ENCODE peak calls at places on chromosomes 2 and 18, in seven cellular contexts. One of them, this sample, is unnamed.

GRCh38 chr18:8562914-8563313 is 46.3 kb upstream of the RAB12 start:
- DNase-seq in mammary epithelial cell: no peak
- DNase-seq in A549: no peak
- DNase-seq in SJSA1: no peak
- DNase-seq in adrenal gland: no peak
- DNase-seq in psoas muscle: no peak
- DNase-seq in gastrocnemius medialis: no peak
- DNase-seq in this sample: no peak

GRCh38 chr18:9614401-9615279 is at the start of gene PPP4R1:
- DNase-seq in adrenal gland: peak; percentile 85
- DNase-seq in gastrocnemius medialis: peak; percentile 58
- DNase-seq in A549: peak; percentile 40
- DNase-seq in mammary epithelial cell: peak; percentile 76
- DNase-seq in psoas muscle: peak; percentile 86
- DNase-seq in SJSA1: peak; percentile 81
- DNase-seq in this sample: peak; percentile 77

GRCh38 chr2:157179706-157180105 is 77.8 kb upstream of the GALNT5 start:
- DNase-seq in gastrocnemius medialis: no peak
- DNase-seq in mammary epithelial cell: no peak
- DNase-seq in A549: no peak
- DNase-seq in SJSA1: no peak
- DNase-seq in adrenal gland: no peak
- DNase-seq in psoas muscle: no peak
- DNase-seq in this sample: no peak

GRCh38 chr2:170770008-170770303 is 222 bp upstream of the ERICH2 start:
- DNase-seq in adrenal gland: no peak
- DNase-seq in gastrocnemius medialis: no peak
- DNase-seq in psoas muscle: no peak
- DNase-seq in A549: no peak
- DNase-seq in mammary epithelial cell: no peak
- DNase-seq in SJSA1: no peak
- DNase-seq in this sample: no peak

GRCh38 chr2:239351687-239352086 is 49.1 kb downstream of the HDAC4 start:
- DNase-seq in gastrocnemius medialis: no peak
- DNase-seq in psoas muscle: no peak
- DNase-seq in adrenal gland: no peak
- DNase-seq in A549: no peak
- DNase-seq in mammary epithelial cell: no peak
- DNase-seq in SJSA1: no peak
- DNase-seq in this sample: no peak

GRCh38 chr18:75588412-75588811 is 160.9 kb upstream of the SMIM21 start:
- DNase-seq in SJSA1: no peak
- DNase-seq in adrenal gland: no peak
- DNase-seq in mammary epithelial cell: no peak
- DNase-seq in psoas muscle: no peak
- DNase-seq in gastrocnemius medialis: no peak
- DNase-seq in A549: no peak
- DNase-seq in this sample: no peak

GRCh38 chr2:187783446-187783845 is 229.2 kb upstream of the TFPI start:
- DNase-seq in mammary epithelial cell: peak; percentile 19
- DNase-seq in gastrocnemius medialis: no peak
- DNase-seq in SJSA1: no peak
- DNase-seq in psoas muscle: no peak
- DNase-seq in adrenal gland: no peak
- DNase-seq in A549: no peak
- DNase-seq in this sample: no peak

GRCh38 chr2:231714639-231715498 is 6.5 kb downstream of the PTMA start:
- DNase-seq in SJSA1: peak; percentile 75
- DNase-seq in mammary epithelial cell: peak; percentile 26
- DNase-seq in psoas muscle: peak; percentile 78
- DNase-seq in gastrocnemius medialis: peak; percentile 28
- DNase-seq in adrenal gland: peak; percentile 75
- DNase-seq in A549: peak; percentile 65
- DNase-seq in this sample: peak; percentile 62

GRCh38 chr2:218194880-218195279 is 22.1 kb upstream of the ARPC2 start:
- DNase-seq in A549: no peak
- DNase-seq in SJSA1: no peak
- DNase-seq in gastrocnemius medialis: no peak
- DNase-seq in mammary epithelial cell: no peak
- DNase-seq in psoas muscle: no peak
- DNase-seq in adrenal gland: no peak
- DNase-seq in this sample: no peak

GRCh38 chr2:214104219-214104618 is 306.6 kb upstream of the VWC2L start:
- DNase-seq in adrenal gland: no peak
- DNase-seq in SJSA1: no peak
- DNase-seq in mammary epithelial cell: no peak
- DNase-seq in psoas muscle: no peak
- DNase-seq in A549: peak; percentile 2
- DNase-seq in gastrocnemius medialis: no peak
- DNase-seq in this sample: no peak

GRCh38 chr2:140880573-140880972 is 1250.2 kb downstream of the LRP1B start:
- DNase-seq in gastrocnemius medialis: no peak
- DNase-seq in SJSA1: no peak
- DNase-seq in mammary epithelial cell: no peak
- DNase-seq in A549: no peak
- DNase-seq in adrenal gland: no peak
- DNase-seq in psoas muscle: no peak
- DNase-seq in this sample: no peak

GRCh38 chr2:158997037-158997785 is 28.8 kb downstream of the TANC1 start:
- DNase-seq in mammary epithelial cell: no peak
- DNase-seq in adrenal gland: no peak
- DNase-seq in psoas muscle: no peak
- DNase-seq in gastrocnemius medialis: no peak
- DNase-seq in A549: no peak
- DNase-seq in SJSA1: no peak
- DNase-seq in this sample: no peak

GRCh38 chr2:158996378-158996993 is 28.0 kb downstream of the TANC1 start:
- DNase-seq in SJSA1: no peak
- DNase-seq in adrenal gland: no peak
- DNase-seq in mammary epithelial cell: no peak
- DNase-seq in psoas muscle: no peak
- DNase-seq in gastrocnemius medialis: no peak
- DNase-seq in A549: no peak
- DNase-seq in this sample: no peak

GRCh38 chr2:158998486-158999248 is 30.2 kb downstream of the TANC1 start:
- DNase-seq in psoas muscle: no peak
- DNase-seq in SJSA1: no peak
- DNase-seq in gastrocnemius medialis: no peak
- DNase-seq in A549: no peak
- DNase-seq in adrenal gland: peak; percentile 40
- DNase-seq in mammary epithelial cell: peak; percentile 34
- DNase-seq in this sample: no peak

GRCh38 chr2:159000072-159000471 is 31.6 kb downstream of the TANC1 start:
- DNase-seq in adrenal gland: no peak
- DNase-seq in SJSA1: no peak
- DNase-seq in psoas muscle: no peak
- DNase-seq in mammary epithelial cell: no peak
- DNase-seq in A549: no peak
- DNase-seq in gastrocnemius medialis: no peak
- DNase-seq in this sample: no peak

DNA sequence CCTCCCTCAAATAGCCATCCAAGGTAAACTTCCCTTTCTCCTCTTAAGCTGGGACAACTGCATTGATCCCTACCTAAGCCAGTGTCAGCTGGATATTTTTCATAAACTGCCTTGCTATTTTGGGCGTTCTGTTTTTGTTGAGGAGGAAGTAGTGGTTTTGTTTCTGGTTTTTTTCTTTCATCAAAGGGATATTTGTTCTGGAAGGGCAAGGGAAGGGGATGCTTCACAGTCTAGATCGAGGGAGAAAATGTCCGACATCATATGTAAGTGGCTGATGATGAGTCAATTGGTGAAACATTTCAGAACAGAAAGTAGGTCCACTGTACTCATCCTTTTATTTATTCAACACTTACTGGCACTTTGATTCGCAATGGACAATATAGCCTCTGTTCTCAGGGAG is 31.0 kb downstream of the TANC1 start:
- DNase-seq in SJSA1: no peak
- DNase-seq in adrenal gland: no peak
- DNase-seq in psoas muscle: no peak
- DNase-seq in gastrocnemius medialis: no peak
- DNase-seq in mammary epithelial cell: peak; percentile 70
- DNase-seq in A549: no peak
- DNase-seq in this sample: no peak
- H3K27ac ChIP-seq in SJSA1: peak overlapping the region; percentile 24
- H3K27ac ChIP-seq in adrenal gland: peak overlapping the region; percentile 82
- H3K27ac ChIP-seq in psoas muscle: no peak overlapping the region
- H3K27ac ChIP-seq in gastrocnemius medialis: no peak overlapping the region
- H3K27ac ChIP-seq in mammary epithelial cell: no peak overlapping the region
- H3K27ac ChIP-seq in A549: peak overlapping the region; percentile 63
- H3K27ac ChIP-seq in this sample: no peak overlapping the region

GRCh38 chr18:13640266-13640860 is 86.0 kb downstream of the FAM210A start:
- DNase-seq in SJSA1: no peak
- DNase-seq in gastrocnemius medialis: no peak
- DNase-seq in A549: no peak
- DNase-seq in psoas muscle: no peak
- DNase-seq in adrenal gland: no peak
- DNase-seq in mammary epithelial cell: no peak
- DNase-seq in this sample: no peak

GRCh38 chr18:13639196-13639595 is 87.2 kb downstream of the FAM210A start:
- DNase-seq in gastrocnemius medialis: no peak
- DNase-seq in mammary epithelial cell: no peak
- DNase-seq in adrenal gland: no peak
- DNase-seq in SJSA1: no peak
- DNase-seq in A549: no peak
- DNase-seq in psoas muscle: no peak
- DNase-seq in this sample: no peak

GRCh38 chr18:13643261-13643671 is 83.1 kb downstream of the FAM210A start:
- DNase-seq in SJSA1: no peak
- DNase-seq in A549: no peak
- DNase-seq in psoas muscle: no peak
- DNase-seq in gastrocnemius medialis: no peak
- DNase-seq in adrenal gland: no peak
- DNase-seq in mammary epithelial cell: no peak
- DNase-seq in this sample: no peak

GRCh38 chr18:13642440-13642827 is 83.9 kb downstream of the FAM210A start:
- DNase-seq in gastrocnemius medialis: no peak
- DNase-seq in SJSA1: no peak
- DNase-seq in adrenal gland: no peak
- DNase-seq in psoas muscle: no peak
- DNase-seq in mammary epithelial cell: no peak
- DNase-seq in A549: no peak
- DNase-seq in this sample: no peak

GRCh38 chr18:13641551-13642439 is 84.6 kb downstream of the FAM210A start:
- DNase-seq in gastrocnemius medialis: no peak
- DNase-seq in psoas muscle: peak; percentile 55
- DNase-seq in mammary epithelial cell: no peak
- DNase-seq in adrenal gland: no peak
- DNase-seq in A549: no peak
- DNase-seq in SJSA1: peak; percentile 24
- DNase-seq in this sample: peak; percentile 68
- H3K4me3 ChIP-seq in gastrocnemius medialis: peak overlapping the region; percentile 27
- H3K4me3 ChIP-seq in psoas muscle: peak overlapping the region; percentile 60
- H3K4me3 ChIP-seq in mammary epithelial cell: no peak overlapping the region
- H3K4me3 ChIP-seq in adrenal gland: no peak overlapping the region
- H3K4me3 ChIP-seq in A549: no peak overlapping the region
- H3K4me3 ChIP-seq in SJSA1: no peak overlapping the region
- H3K4me3 ChIP-seq in this sample: peak overlapping the region; percentile 18

GRCh38 chr2:164008752-164009151 is 272.9 kb upstream of the FIGN start:
- DNase-seq in SJSA1: no peak
- DNase-seq in adrenal gland: no peak
- DNase-seq in A549: no peak
- DNase-seq in gastrocnemius medialis: no peak
- DNase-seq in mammary epithelial cell: no peak
- DNase-seq in psoas muscle: no peak
- DNase-seq in this sample: no peak
- H3K27ac ChIP-seq in SJSA1: no peak overlapping the region
- H3K27ac ChIP-seq in adrenal gland: no peak overlapping the region
- H3K27ac ChIP-seq in A549: no peak overlapping the region
- H3K27ac ChIP-seq in gastrocnemius medialis: no peak overlapping the region
- H3K27ac ChIP-seq in mammary epithelial cell: no peak overlapping the region
- H3K27ac ChIP-seq in psoas muscle: no peak overlapping the region
- H3K27ac ChIP-seq in this sample: no peak overlapping the region

DNA sequence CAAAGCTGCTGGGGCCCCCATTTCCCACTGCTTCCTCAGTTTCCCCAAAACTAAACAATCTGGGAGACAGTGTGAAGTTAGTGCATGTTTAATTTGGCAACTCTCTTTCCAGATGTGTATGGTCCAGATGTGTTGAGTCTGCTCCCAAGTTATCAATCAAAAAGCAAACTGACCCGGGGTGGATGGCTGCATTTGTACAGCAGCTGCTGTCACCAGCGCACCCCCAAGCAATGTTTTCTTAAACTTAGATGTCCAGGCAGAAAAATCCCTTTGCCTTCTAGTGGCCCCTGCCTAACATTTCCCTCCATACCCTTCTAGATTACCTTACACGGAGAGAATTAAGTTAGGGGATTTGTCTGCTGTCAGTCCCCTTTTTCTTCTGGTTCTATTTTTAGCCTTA is 137.0 kb downstream of the COPS8 start:
- DNase-seq in SJSA1: no peak
- DNase-seq in gastrocnemius medialis: no peak
- DNase-seq in A549: no peak
- DNase-seq in mammary epithelial cell: no peak
- DNase-seq in psoas muscle: no peak
- DNase-seq in adrenal gland: no peak
- DNase-seq in this sample: no peak
- H3K4me3 ChIP-seq in SJSA1: no peak overlapping the region
- H3K4me3 ChIP-seq in gastrocnemius medialis: no peak overlapping the region
- H3K4me3 ChIP-seq in A549: no peak overlapping the region
- H3K4me3 ChIP-seq in mammary epithelial cell: no peak overlapping the region
- H3K4me3 ChIP-seq in psoas muscle: no peak overlapping the region
- H3K4me3 ChIP-seq in adrenal gland: no peak overlapping the region
- H3K4me3 ChIP-seq in this sample: no peak overlapping the region

GRCh38 chr2:3261511-3261910 is 116.1 kb downstream of the EIPR1 start:
- DNase-seq in psoas muscle: no peak
- DNase-seq in A549: no peak
- DNase-seq in adrenal gland: no peak
- DNase-seq in SJSA1: no peak
- DNase-seq in mammary epithelial cell: no peak
- DNase-seq in gastrocnemius medialis: no peak
- DNase-seq in this sample: no peak

GRCh38 chr2:3264010-3264744 is 113.4 kb downstream of the EIPR1 start:
- DNase-seq in A549: no peak
- DNase-seq in mammary epithelial cell: no peak
- DNase-seq in adrenal gland: no peak
- DNase-seq in SJSA1: no peak
- DNase-seq in gastrocnemius medialis: no peak
- DNase-seq in psoas muscle: no peak
- DNase-seq in this sample: no peak

GRCh38 chr2:3260959-3261358 is 116.7 kb downstream of the EIPR1 start:
- DNase-seq in adrenal gland: no peak
- DNase-seq in SJSA1: no peak
- DNase-seq in mammary epithelial cell: no peak
- DNase-seq in psoas muscle: no peak
- DNase-seq in gastrocnemius medialis: no peak
- DNase-seq in A549: no peak
- DNase-seq in this sample: no peak

GRCh38 chr2:3263487-3263886 is 114.1 kb downstream of the EIPR1 start:
- DNase-seq in A549: no peak
- DNase-seq in mammary epithelial cell: no peak
- DNase-seq in SJSA1: no peak
- DNase-seq in gastrocnemius medialis: no peak
- DNase-seq in psoas muscle: no peak
- DNase-seq in adrenal gland: no peak
- DNase-seq in this sample: no peak

GRCh38 chr2:3262437-3263388 is 114.9 kb downstream of the EIPR1 start:
- DNase-seq in mammary epithelial cell: no peak
- DNase-seq in gastrocnemius medialis: no peak
- DNase-seq in A549: no peak
- DNase-seq in psoas muscle: no peak
- DNase-seq in adrenal gland: no peak
- DNase-seq in SJSA1: no peak
- DNase-seq in this sample: no peak
- H3K27ac ChIP-seq in mammary epithelial cell: no peak overlapping the region
- H3K27ac ChIP-seq in gastrocnemius medialis: no peak overlapping the region
- H3K27ac ChIP-seq in A549: no peak overlapping the region
- H3K27ac ChIP-seq in psoas muscle: no peak overlapping the region
- H3K27ac ChIP-seq in adrenal gland: no peak overlapping the region
- H3K27ac ChIP-seq in SJSA1: no peak overlapping the region
- H3K27ac ChIP-seq in this sample: no peak overlapping the region